ENCODE peak calls at places on chromosomes 2 and 18, in four cellular contexts. F, V, Q and C are unnamed samples.

GRCh38 chr2:96584017-96584416 is 47.5 kb downstream of the ARID5A start:
- DNase-seq in F (no peak), Q (no peak), V (no peak), C (no peak)

GRCh38 chr2:79670198-79670597 is 157.3 kb downstream of the CTNNA2 start:
- DNase-seq in V (peak; percentile 48), F (no peak), Q (peak; percentile 74), C (no peak)

GRCh38 chr2:149420053-149420963 is 89.9 kb downstream of the LYPD6 start:
- DNase-seq in Q (no peak), V (peak; percentile 58), F (peak; percentile 19), C (no peak)

GRCh38 chr2:113216891-113217454 is 43.2 kb downstream of the PSD4 start:
- DNase-seq in F (no peak), V (no peak), Q (no peak), C (no peak)

GRCh38 chr2:16900405-16901025 is 234.9 kb upstream of the CYRIA start:
- DNase-seq in Q (peak; percentile 63), F (no peak), V (peak; percentile 55), C (peak; percentile 62)

GRCh38 chr2:33034784-33035183 is 88.0 kb downstream of the LTBP1 start:
- DNase-seq in Q (peak; percentile 40), V (no peak), F (no peak), C (peak; percentile 36)

GRCh38 chr2:129483366-129483765 is 496.1 kb upstream of the RAB6C start:
- DNase-seq in F (no peak), V (no peak), Q (no peak), C (no peak)

GRCh38 chr2:54476852-54477251 is 20.7 kb downstream of the SPTBN1 start:
- DNase-seq in F (no peak), V (no peak), Q (no peak), C (no peak)

GRCh38 chr2:85998071-85998991 is 107.4 kb downstream of the POLR1A start:
- DNase-seq in V (no peak), Q (no peak), F (peak; percentile 24), C (no peak)

GRCh38 chr2:219186754-219187456 is 8.8 kb downstream of the RETREG2 start:
- DNase-seq in V (no peak), Q (no peak), F (no peak), C (no peak)

GRCh38 chr2:232488721-232489300 is 1.2 kb upstream of the ECEL1 start:
- DNase-seq in V (no peak), F (no peak), Q (no peak), C (no peak)

GRCh38 chr18:76514573-76514972 is 19.5 kb upstream of the ZNF516 start:
- DNase-seq in F (no peak), Q (no peak), V (no peak), C (no peak)

GRCh38 chr2:46333912-46334311 is 36.7 kb downstream of the EPAS1 start:
- DNase-seq in Q (peak; percentile 56), F (no peak), V (no peak), C (peak; percentile 50)

GRCh38 chr18:9987931-9988330 is 74.1 kb downstream of the VAPA start:
- DNase-seq in F (no peak), Q (no peak), V (peak; percentile 41), C (no peak)

GRCh38 chr2:205563646-205564045 is 118.7 kb upstream of the NRP2 start:
- DNase-seq in Q (peak; percentile 37), V (no peak), F (peak; percentile 42), C (peak; percentile 37)

GRCh38 chr2:217260441-217261080 is 400.7 kb upstream of the TNP1 start:
- DNase-seq in V (no peak), F (no peak), Q (no peak), C (no peak)

GRCh38 chr18:3790702-3791101 is 340.7 kb downstream of the TGIF1 start:
- DNase-seq in F (no peak), V (no peak), Q (no peak), C (no peak)

GRCh38 chr2:95179451-95179850 is 13.8 kb downstream of the ZNF2 start:
- DNase-seq in V (no peak), F (peak; percentile 16), Q (no peak), C (no peak)

GRCh38 chr2:119591523-119591922 is 47.3 kb downstream of the CFAP221 start:
- DNase-seq in V (no peak), Q (no peak), F (no peak), C (no peak)

GRCh38 chr2:201129044-201129505 is 13.1 kb downstream of the CFLAR start:
- DNase-seq in Q (peak; percentile 71), V (peak; percentile 78), F (peak; percentile 70), C (no peak)

GRCh38 chr2:112008910-112009485 is 46.1 kb upstream of the TMEM87B start:
- DNase-seq in Q (no peak), F (no peak), V (no peak), C (no peak)

GRCh38 chr2:234147335-234147861 is 96.9 kb downstream of the SPP2 start:
- DNase-seq in F (no peak), Q (no peak), V (no peak), C (no peak)

GRCh38 chr2:216971632-216972031 is 111.8 kb upstream of the TNP1 start:
- DNase-seq in V (no peak), F (no peak), Q (no peak), C (no peak)

GRCh38 chr18:8944871-8945245 is 157.6 kb upstream of the NDUFV2 start:
- DNase-seq in F (no peak), Q (no peak), V (no peak), C (no peak)

GRCh38 chr2:239035361-239035814 is 187.5 kb downstream of the TWIST2 start:
- DNase-seq in F (peak; percentile 53), V (no peak), Q (no peak), C (peak; percentile 16)

GRCh38 chr2:10614940-10615339 is 74.8 kb downstream of the NOL10 start:
- DNase-seq in Q (no peak), F (peak; percentile 35), V (no peak), C (peak; percentile 8)

GRCh38 chr2:204654679-204655078 is 109.4 kb downstream of the PARD3B start:
- DNase-seq in F (no peak), V (no peak), Q (no peak), C (no peak)

GRCh38 chr2:36871068-36871707 is 95.1 kb downstream of the STRN start:
- DNase-seq in V (no peak), F (no peak), Q (no peak), C (no peak)

GRCh38 chr2:109365131-109365530 is 236.1 kb downstream of the SH3RF3 start:
- DNase-seq in F (no peak), Q (no peak), V (no peak), C (no peak)

GRCh38 chr2:158936978-158937377 is 31.5 kb upstream of the TANC1 start:
- DNase-seq in Q (no peak), V (no peak), F (no peak), C (no peak)

GRCh38 chr2:173963323-173963816 is 1.8 kb downstream of the SP3 start:
- DNase-seq in F (peak; percentile 46), V (peak; percentile 71), Q (peak; percentile 76), C (peak; percentile 83)

GRCh38 chr2:16204791-16205620 is 264.7 kb downstream of the MYCN start:
- DNase-seq in Q (no peak), F (no peak), V (no peak), C (no peak)

GRCh38 chr2:191569025-191569424 is 108.9 kb upstream of the NABP1 start:
- DNase-seq in Q (peak; percentile 18), F (no peak), V (no peak), C (no peak)

GRCh38 chr2:10774394-10774793 is 38.2 kb downstream of the PDIA6 start:
- DNase-seq in F (no peak), V (no peak), Q (no peak), C (no peak)

GRCh38 chr2:56460508-56460907 is 276.7 kb downstream of the CCDC85A start:
- DNase-seq in Q (no peak), F (no peak), V (no peak), C (no peak)

DNA sequence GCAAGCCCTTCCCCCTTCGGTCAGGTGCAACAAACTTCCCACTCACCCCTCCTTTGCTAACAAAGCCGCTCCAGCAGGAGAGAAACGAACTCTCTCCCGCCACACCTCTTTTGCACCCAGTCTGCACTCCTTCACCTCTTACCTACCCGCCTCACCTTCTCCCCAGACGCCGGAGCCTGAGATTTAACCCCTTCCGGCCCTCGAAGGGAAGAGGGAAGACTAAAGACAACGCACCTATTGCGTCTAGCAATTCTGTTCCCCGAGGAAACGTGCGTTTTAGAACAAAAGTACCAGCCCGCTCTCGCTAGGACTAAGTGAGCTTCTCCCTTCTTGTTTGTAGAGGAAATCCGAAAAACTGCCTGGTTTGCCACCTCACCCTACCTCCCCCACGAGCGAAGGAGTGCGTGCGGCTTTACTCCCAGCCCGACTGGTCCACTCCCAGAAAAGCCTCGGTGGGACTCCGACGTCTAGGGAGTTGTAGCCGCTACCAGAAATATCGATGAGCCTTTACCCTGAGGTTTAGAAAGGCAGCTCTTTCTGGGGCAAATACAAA is 441 bp upstream of the PEX13 start:
- DNase-seq in F (peak; percentile 90), Q (peak; percentile 91), V (peak; percentile 55), C (peak; percentile 89)
- TF ChIP-seq POLR2A in F (peak; percentile 35), Q (peak; percentile 39), V (no peak), C (no peak)

GRCh38 chr2:97645700-97646629 is at the start of gene COX5B:
- DNase-seq in Q (peak; percentile 95), V (peak; percentile 98), F (peak; percentile 99), C (peak; percentile 97)
- TF ChIP-seq POLR2A in Q (peak; percentile 64), V (peak; percentile 92), F (peak; percentile 95), C (peak; percentile 96)

GRCh38 chr2:41803361-41803760 is 244.5 kb upstream of the PKDCC start:
- DNase-seq in Q (no peak), F (no peak), V (no peak), C (no peak)

GRCh38 chr2:41806286-41806685 is 241.5 kb upstream of the PKDCC start:
- DNase-seq in F (no peak), V (peak; percentile 12), Q (peak; percentile 64), C (peak; percentile 2)
- TF ChIP-seq POLR2A in F (no peak), V (no peak), Q (no peak), C (no peak)

DNA sequence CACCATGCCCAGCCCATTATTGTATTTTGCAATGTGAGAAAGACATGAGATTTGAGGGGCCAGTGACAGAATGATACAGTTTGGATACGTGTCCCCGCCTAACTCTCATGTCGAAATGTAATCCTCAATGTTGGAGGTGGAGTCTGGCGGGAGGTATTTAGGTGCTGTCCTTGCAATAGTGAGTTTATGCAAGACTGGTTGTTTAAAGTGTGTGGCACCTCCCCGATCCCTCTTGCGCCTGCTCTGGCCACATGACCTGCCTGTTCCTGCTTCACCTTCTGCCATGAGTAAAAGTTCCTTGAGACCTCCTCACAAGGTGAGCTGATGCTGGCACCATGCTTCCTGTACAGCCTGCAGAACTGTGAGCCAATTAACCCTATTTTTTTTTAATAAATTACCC is 16.6 kb downstream of the CNDP1 start:
- DNase-seq in V (no peak), Q (no peak), F (no peak), C (no peak)
- TF ChIP-seq POLR2A in V (no peak), Q (no peak), F (no peak), C (no peak)

GRCh38 chr2:126657146-126657635 is 1.2 kb downstream of the GYPC start:
- DNase-seq in Q (no peak), V (no peak), F (peak; percentile 76), C (peak; percentile 79)
- TF ChIP-seq POLR2A in Q (no peak), V (no peak), F (peak; percentile 40), C (peak; percentile 81)